ENCODE peak calls at places on chromosomes 5 and 9, in four cellular contexts. U is HepG2, I is K562, Q is GM12878. A is an unnamed sample.

GRCh38 chr9:133943036-133943780 is 48.9 kb downstream of the VAV2 start:
- DNase-seq in I (no peak), U (no peak), Q (no peak), A (no peak)

GRCh38 chr5:1116977-1117376 is 5.1 kb upstream of the SLC12A7 start:
- DNase-seq in U (no peak), Q (no peak), I (no peak), A (no peak)

GRCh38 chr5:172870807-172871431 is 36.9 kb downstream of the ERGIC1 start:
- DNase-seq in U (no peak), I (no peak), Q (no peak), A (no peak)

GRCh38 chr9:88577256-88577655 is 42.3 kb downstream of the NXNL2 start:
- DNase-seq in U (no peak), I (no peak), Q (no peak), A (no peak)

GRCh38 chr5:176846335-176847140 is 36.2 kb downstream of the UNC5A start:
- DNase-seq in Q (no peak), U (peak), I (peak), A (no peak)

GRCh38 chr5:91020065-91020800 is 362.9 kb downstream of the ARRDC3 start:
- DNase-seq in Q (no peak), I (no peak), U (no peak), A (no peak)

GRCh38 chr5:142063878-142064331 is 44.7 kb upstream of the NDFIP1 start:
- DNase-seq in U (peak), I (no peak), Q (no peak), A (no peak)

GRCh38 chr5:124403281-124403680 is 343.2 kb downstream of the ZNF608 start:
- DNase-seq in U (no peak), I (no peak), Q (no peak), A (no peak)

GRCh38 chr9:104608336-104608735 is 2.9 kb upstream of the OR13C2 start:
- DNase-seq in I (no peak), Q (no peak), U (no peak), A (no peak)

GRCh38 chr5:128537999-128538248 is at the start of gene FBN2:
- DNase-seq in Q (no peak), U (no peak), I (no peak), A (no peak)

GRCh38 chr5:128539038-128539429 is 989 bp upstream of the FBN2 start:
- DNase-seq in Q (no peak), U (no peak), I (no peak), A (peak)

GRCh38 chr5:128538249-128539037 is 398 bp upstream of the FBN2 start:
- DNase-seq in U (no peak), Q (no peak), I (no peak), A (peak)

GRCh38 chr5:128537306-128537998 is 593 bp downstream of the FBN2 start:
- DNase-seq in I (no peak), Q (no peak), U (no peak), A (peak)

DNA sequence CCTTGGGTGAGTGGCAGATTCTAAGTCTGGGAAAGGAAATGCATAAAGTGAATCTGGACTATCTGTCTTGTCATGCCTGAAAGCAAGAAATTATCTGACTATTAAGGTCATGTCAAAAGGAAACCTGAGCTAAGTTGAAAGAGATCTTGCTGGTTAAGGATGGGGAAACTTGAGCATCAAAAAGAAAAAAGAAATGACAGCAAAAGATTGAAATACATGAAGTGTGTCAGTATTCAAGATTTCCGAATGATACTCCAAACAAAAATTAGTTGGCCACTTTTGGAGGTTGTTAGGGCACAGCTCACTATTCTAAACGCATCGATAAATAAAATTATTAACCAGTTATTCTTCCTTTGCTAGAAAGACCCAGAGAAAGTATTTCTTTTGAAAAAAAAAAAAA is 3.3 kb upstream of the FBN2 start:
- DNase-seq in Q (no peak), U (no peak), I (no peak), A (no peak)
- TF ChIP-seq EP300 in Q (no peak), U (no peak), I (no peak), A (no peak)

GRCh38 chr9:90095682-90096081 is 490.9 kb downstream of the GADD45G start:
- DNase-seq in U (no peak), Q (no peak), I (no peak), A (no peak)
- TF ChIP-seq ESRRA in U (no peak), Q (no peak), I (no peak), A (no peak)

GRCh38 chr5:138032572-138033274 is at the start of gene FAM13B:
- DNase-seq in U (peak), Q (no peak), I (peak), A (peak)
- TF ChIP-seq CTCF in U (peak), Q (no peak), I (no peak), A (no peak)

DNA sequence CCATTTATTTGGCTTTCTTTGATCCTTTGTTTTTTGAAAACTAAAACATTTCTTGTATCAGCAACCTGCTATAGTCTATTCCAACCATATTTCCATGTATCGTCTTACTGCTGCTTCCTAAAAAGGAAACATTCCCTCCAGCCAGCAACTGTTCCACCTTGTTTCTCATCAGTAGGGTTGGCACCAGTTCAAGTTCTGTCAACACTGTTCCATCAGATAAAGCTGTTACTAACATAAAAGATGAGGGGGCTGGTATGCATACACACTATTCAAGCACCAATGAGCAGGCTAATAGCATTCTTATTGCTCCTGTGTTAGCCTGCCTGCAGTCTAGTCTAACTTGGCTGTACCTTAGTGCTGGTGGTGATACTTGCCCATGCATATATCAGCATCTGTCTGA is 178.3 kb downstream of the CWC27 start:
- DNase-seq in Q (no peak), I (no peak), U (peak), A (no peak)
- TF ChIP-seq EP300 in Q (no peak), I (no peak), U (no peak), A (no peak)

DNA sequence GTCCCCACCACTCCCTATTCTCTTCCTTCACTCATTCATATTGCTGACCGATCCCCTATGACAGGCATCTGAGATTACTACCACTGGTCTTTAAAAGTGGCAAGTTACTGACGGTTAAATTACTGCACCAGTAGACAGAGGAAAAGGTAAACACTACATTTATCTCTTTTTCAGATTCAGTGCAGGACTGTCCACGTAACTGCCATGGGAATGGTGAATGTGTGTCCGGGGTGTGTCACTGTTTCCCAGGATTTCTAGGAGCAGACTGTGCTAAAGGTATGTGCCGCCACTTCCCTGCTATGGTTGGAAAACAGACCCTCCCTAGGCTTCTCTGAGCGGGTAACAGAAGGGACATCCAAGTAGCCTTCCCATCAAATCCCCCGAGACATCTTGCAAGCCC is 193.6 kb upstream of the WWC1 start:
- DNase-seq in Q (no peak), I (no peak), U (no peak), A (no peak)
- TF ChIP-seq ESRRA in Q (no peak), I (no peak), U (no peak), A (no peak)

GRCh38 chr9:124304285-124304684 is 46.5 kb downstream of the NEK6 start:
- DNase-seq in U (no peak), Q (no peak), I (no peak), A (no peak)

GRCh38 chr9:124306098-124306735 is 48.5 kb downstream of the NEK6 start:
- DNase-seq in Q (no peak), U (no peak), I (no peak), A (peak)

GRCh38 chr9:124308606-124309310 is 51.0 kb downstream of the NEK6 start:
- DNase-seq in U (no peak), Q (no peak), I (no peak), A (no peak)

GRCh38 chr9:124309665-124310064 is 51.9 kb downstream of the NEK6 start:
- DNase-seq in I (no peak), U (peak), Q (no peak), A (peak)

GRCh38 chr9:124307379-124308030 is 49.8 kb downstream of the NEK6 start:
- DNase-seq in I (no peak), Q (no peak), U (no peak), A (no peak)
- TF ChIP-seq CTCF in I (no peak), Q (no peak), U (no peak), A (no peak)

GRCh38 chr5:132213666-132214065 is 14.0 kb downstream of the P4HA2 start:
- DNase-seq in I (no peak), U (no peak), Q (no peak), A (no peak)

GRCh38 chr5:132214491-132214890 is 13.2 kb downstream of the P4HA2 start:
- DNase-seq in Q (no peak), U (no peak), I (no peak), A (no peak)

GRCh38 chr5:132211787-132212186 is 15.9 kb downstream of the P4HA2 start:
- DNase-seq in I (no peak), Q (no peak), U (no peak), A (no peak)

GRCh38 chr5:132218321-132218720 is 9.3 kb downstream of the P4HA2 start:
- DNase-seq in U (no peak), I (no peak), Q (no peak), A (no peak)

DNA sequence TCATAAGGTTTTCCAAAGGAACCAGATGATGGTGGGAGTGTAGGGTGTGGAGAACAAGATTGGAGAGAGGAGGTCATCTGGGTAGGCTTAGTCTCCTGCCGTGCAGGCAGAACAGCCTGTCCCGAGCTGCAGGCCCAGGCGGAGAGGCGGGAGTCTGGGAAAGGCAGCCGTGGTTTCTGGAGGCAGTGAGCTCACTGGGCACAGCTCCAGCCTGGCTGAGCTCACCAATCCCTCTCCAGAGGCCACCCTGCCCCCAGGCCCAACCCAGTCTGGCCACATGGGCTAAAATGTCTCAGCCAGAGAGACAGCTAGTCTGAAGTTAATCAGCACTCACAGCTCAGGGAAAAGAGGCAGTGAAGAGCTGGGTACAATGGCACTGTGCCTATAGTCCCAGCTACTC is 12.3 kb downstream of the P4HA2 start:
- DNase-seq in I (no peak), U (no peak), Q (no peak), A (peak)
- TF ChIP-seq EP300 in I (no peak), U (no peak), Q (no peak), A (no peak)

GRCh38 chr9:14945351-14945750 is 35.1 kb upstream of the FREM1 start:
- DNase-seq in Q (no peak), I (no peak), U (no peak), A (no peak)
- TF ChIP-seq ESRRA in Q (no peak), I (no peak), U (no peak), A (no peak)

A was measured in A549.